ENCODE peak calls at places on chromosomes 5 and 9, in ten cellular contexts. One of them, this sample, is unnamed.

GRCh38 chr5:9716838-9717281 is 86.7 kb upstream of the TAS2R1 start:
- DNase-seq in foreskin fibroblast: peak
- DNase-seq in RPMI7951: peak
- DNase-seq in hypothalamus: no peak
- DNase-seq in GM13977: no peak
- DNase-seq in GM12865: peak
- DNase-seq in ACHN: no peak
- DNase-seq in iris pigment epithelial cell: peak
- DNase-seq in adrenal gland: no peak
- DNase-seq in cardiac fibroblast: peak
- DNase-seq in this sample: no peak

GRCh38 chr5:86971034-86971511 is 296.6 kb upstream of the RASA1 start:
- DNase-seq in hypothalamus: no peak
- DNase-seq in iris pigment epithelial cell: peak
- DNase-seq in RPMI7951: peak
- DNase-seq in adrenal gland: no peak
- DNase-seq in cardiac fibroblast: peak
- DNase-seq in GM12865: peak
- DNase-seq in ACHN: peak
- DNase-seq in GM13977: peak
- DNase-seq in foreskin fibroblast: peak
- DNase-seq in this sample: no peak

GRCh38 chr9:82606761-82607382 is 456.1 kb downstream of the RASEF start:
- DNase-seq in cardiac fibroblast: peak
- DNase-seq in GM13977: peak
- DNase-seq in hypothalamus: no peak
- DNase-seq in ACHN: peak
- DNase-seq in adrenal gland: peak
- DNase-seq in foreskin fibroblast: peak
- DNase-seq in GM12865: peak
- DNase-seq in RPMI7951: peak
- DNase-seq in iris pigment epithelial cell: peak
- DNase-seq in this sample: peak

GRCh38 chr9:135076143-135076875 is 11.2 kb upstream of the OLFM1 start:
- DNase-seq in GM12865: no peak
- DNase-seq in iris pigment epithelial cell: no peak
- DNase-seq in cardiac fibroblast: no peak
- DNase-seq in hypothalamus: no peak
- DNase-seq in ACHN: no peak
- DNase-seq in foreskin fibroblast: no peak
- DNase-seq in adrenal gland: no peak
- DNase-seq in GM13977: no peak
- DNase-seq in RPMI7951: no peak
- DNase-seq in this sample: no peak

GRCh38 chr5:153584131-153584530 is 93.7 kb downstream of the GRIA1 start:
- DNase-seq in iris pigment epithelial cell: no peak
- DNase-seq in hypothalamus: no peak
- DNase-seq in GM12865: no peak
- DNase-seq in ACHN: no peak
- DNase-seq in adrenal gland: no peak
- DNase-seq in RPMI7951: peak
- DNase-seq in GM13977: no peak
- DNase-seq in cardiac fibroblast: no peak
- DNase-seq in foreskin fibroblast: peak
- DNase-seq in this sample: peak

GRCh38 chr9:137816531-137817235 is 60.9 kb upstream of the CACNA1B start:
- DNase-seq in foreskin fibroblast: no peak
- DNase-seq in GM12865: peak
- DNase-seq in hypothalamus: no peak
- DNase-seq in ACHN: no peak
- DNase-seq in GM13977: peak
- DNase-seq in adrenal gland: peak
- DNase-seq in cardiac fibroblast: no peak
- DNase-seq in iris pigment epithelial cell: no peak
- DNase-seq in RPMI7951: no peak
- DNase-seq in this sample: no peak

GRCh38 chr5:134273642-134274361 is 47.9 kb upstream of the PPP2CA start:
- DNase-seq in foreskin fibroblast: no peak
- DNase-seq in hypothalamus: no peak
- DNase-seq in GM13977: no peak
- DNase-seq in adrenal gland: no peak
- DNase-seq in cardiac fibroblast: no peak
- DNase-seq in RPMI7951: no peak
- DNase-seq in iris pigment epithelial cell: no peak
- DNase-seq in GM12865: no peak
- DNase-seq in ACHN: no peak
- DNase-seq in this sample: no peak

GRCh38 chr5:176364765-176365662 is at the start of gene ARL10:
- DNase-seq in cardiac fibroblast: no peak
- DNase-seq in iris pigment epithelial cell: peak
- DNase-seq in adrenal gland: peak
- DNase-seq in ACHN: peak
- DNase-seq in GM13977: peak
- DNase-seq in GM12865: peak
- DNase-seq in RPMI7951: no peak
- DNase-seq in foreskin fibroblast: peak
- DNase-seq in hypothalamus: peak
- DNase-seq in this sample: no peak

GRCh38 chr9:87854563-87854962 is 28.1 kb upstream of the SPATA31E1 start:
- DNase-seq in ACHN: no peak
- DNase-seq in RPMI7951: no peak
- DNase-seq in iris pigment epithelial cell: no peak
- DNase-seq in foreskin fibroblast: no peak
- DNase-seq in GM13977: no peak
- DNase-seq in cardiac fibroblast: no peak
- DNase-seq in hypothalamus: no peak
- DNase-seq in GM12865: no peak
- DNase-seq in adrenal gland: no peak
- DNase-seq in this sample: no peak

GRCh38 chr9:65403721-65404120 is 118.7 kb upstream of the FOXD4L5 start:
- DNase-seq in iris pigment epithelial cell: no peak
- DNase-seq in GM13977: no peak
- DNase-seq in adrenal gland: no peak
- DNase-seq in ACHN: no peak
- DNase-seq in cardiac fibroblast: no peak
- DNase-seq in foreskin fibroblast: no peak
- DNase-seq in GM12865: no peak
- DNase-seq in RPMI7951: no peak
- DNase-seq in hypothalamus: no peak
- DNase-seq in this sample: no peak

GRCh38 chr5:132497488-132497997 is 7.0 kb upstream of the IRF1 start:
- DNase-seq in RPMI7951: peak
- DNase-seq in iris pigment epithelial cell: peak
- DNase-seq in GM13977: no peak
- DNase-seq in hypothalamus: no peak
- DNase-seq in GM12865: no peak
- DNase-seq in cardiac fibroblast: peak
- DNase-seq in adrenal gland: peak
- DNase-seq in foreskin fibroblast: peak
- DNase-seq in ACHN: peak
- DNase-seq in this sample: peak

GRCh38 chr5:82159014-82159413 is 119.1 kb downstream of the RPS23 start:
- DNase-seq in cardiac fibroblast: peak
- DNase-seq in GM13977: no peak
- DNase-seq in iris pigment epithelial cell: peak
- DNase-seq in adrenal gland: no peak
- DNase-seq in hypothalamus: no peak
- DNase-seq in foreskin fibroblast: peak
- DNase-seq in RPMI7951: peak
- DNase-seq in GM12865: no peak
- DNase-seq in ACHN: peak
- DNase-seq in this sample: no peak

GRCh38 chr5:15013654-15014463 is 142.3 kb upstream of the ANKH start:
- DNase-seq in hypothalamus: no peak
- DNase-seq in foreskin fibroblast: peak
- DNase-seq in GM13977: peak
- DNase-seq in adrenal gland: peak
- DNase-seq in iris pigment epithelial cell: peak
- DNase-seq in RPMI7951: peak
- DNase-seq in ACHN: peak
- DNase-seq in cardiac fibroblast: peak
- DNase-seq in GM12865: peak
- DNase-seq in this sample: peak

GRCh38 chr5:2891781-2892180 is 140.3 kb upstream of the IRX2 start:
- DNase-seq in iris pigment epithelial cell: no peak
- DNase-seq in adrenal gland: no peak
- DNase-seq in hypothalamus: no peak
- DNase-seq in RPMI7951: no peak
- DNase-seq in foreskin fibroblast: no peak
- DNase-seq in GM12865: no peak
- DNase-seq in cardiac fibroblast: no peak
- DNase-seq in ACHN: no peak
- DNase-seq in GM13977: no peak
- DNase-seq in this sample: no peak

GRCh38 chr5:138954257-138955012 is 79.3 kb upstream of the LRRTM2 start:
- DNase-seq in hypothalamus: no peak
- DNase-seq in ACHN: no peak
- DNase-seq in iris pigment epithelial cell: no peak
- DNase-seq in RPMI7951: no peak
- DNase-seq in GM12865: no peak
- DNase-seq in foreskin fibroblast: no peak
- DNase-seq in cardiac fibroblast: no peak
- DNase-seq in GM13977: no peak
- DNase-seq in adrenal gland: peak
- DNase-seq in this sample: no peak

GRCh38 chr5:123717139-123717538 is 205.2 kb downstream of the CSNK1G3 start:
- DNase-seq in RPMI7951: peak
- DNase-seq in GM13977: no peak
- DNase-seq in hypothalamus: no peak
- DNase-seq in ACHN: no peak
- DNase-seq in adrenal gland: no peak
- DNase-seq in foreskin fibroblast: peak
- DNase-seq in cardiac fibroblast: peak
- DNase-seq in iris pigment epithelial cell: peak
- DNase-seq in GM12865: no peak
- DNase-seq in this sample: no peak

GRCh38 chr9:99130069-99130468 is 25.2 kb downstream of the TGFBR1 start:
- DNase-seq in RPMI7951: no peak
- DNase-seq in hypothalamus: no peak
- DNase-seq in cardiac fibroblast: no peak
- DNase-seq in GM13977: peak
- DNase-seq in GM12865: peak
- DNase-seq in iris pigment epithelial cell: no peak
- DNase-seq in adrenal gland: no peak
- DNase-seq in foreskin fibroblast: no peak
- DNase-seq in ACHN: no peak
- DNase-seq in this sample: no peak

GRCh38 chr9:129317179-129318011 is 139.3 kb upstream of the IER5L start:
- DNase-seq in adrenal gland: peak
- DNase-seq in ACHN: no peak
- DNase-seq in hypothalamus: peak
- DNase-seq in foreskin fibroblast: peak
- DNase-seq in GM12865: peak
- DNase-seq in RPMI7951: peak
- DNase-seq in cardiac fibroblast: peak
- DNase-seq in iris pigment epithelial cell: peak
- DNase-seq in GM13977: no peak
- DNase-seq in this sample: no peak

GRCh38 chr5:15383469-15383868 is 116.5 kb upstream of the FBXL7 start:
- DNase-seq in GM12865: no peak
- DNase-seq in adrenal gland: peak
- DNase-seq in hypothalamus: no peak
- DNase-seq in cardiac fibroblast: peak
- DNase-seq in RPMI7951: peak
- DNase-seq in ACHN: peak
- DNase-seq in GM13977: no peak
- DNase-seq in iris pigment epithelial cell: peak
- DNase-seq in foreskin fibroblast: peak
- DNase-seq in this sample: no peak

GRCh38 chr9:6417186-6417585 is 4.2 kb downstream of the UHRF2 start:
- DNase-seq in ACHN: no peak
- DNase-seq in GM12865: peak
- DNase-seq in RPMI7951: peak
- DNase-seq in cardiac fibroblast: peak
- DNase-seq in foreskin fibroblast: peak
- DNase-seq in hypothalamus: no peak
- DNase-seq in adrenal gland: no peak
- DNase-seq in iris pigment epithelial cell: peak
- DNase-seq in GM13977: peak
- DNase-seq in this sample: no peak

This sample was measured in BJ.